ENCODE peak calls at places on chromosome 18, in six cellular contexts. F, Q, Z, D, V and N are unnamed samples.

GRCh38 chr18:75811156-75811555 is 383.7 kb upstream of the SMIM21 start:
- DNase-seq in Z (no peak), F (no peak), D (no peak), Q (no peak), V (no peak), N (no peak)

GRCh38 chr18:58051765-58052460 is 7.9 kb downstream of the NEDD4L start:
- DNase-seq in V (no peak), F (no peak), D (no peak), Q (no peak), Z (no peak), N (no peak)

GRCh38 chr18:58529714-58530354 is 99.1 kb downstream of the ALPK2 start:
- DNase-seq in V (peak), Q (no peak), Z (peak), F (peak), D (peak), N (no peak)

GRCh38 chr18:33757037-33757436 is 179.0 kb downstream of the ASXL3 start:
- DNase-seq in F (no peak), V (no peak), D (no peak), Q (no peak), Z (no peak), N (no peak)

GRCh38 chr18:3058328-3059191 is 45.6 kb upstream of the LPIN2 start:
- DNase-seq in Z (no peak), V (no peak), F (no peak), D (peak), Q (no peak), N (no peak)

GRCh38 chr18:44917865-44918476 is 237.3 kb downstream of the SETBP1 start:
- DNase-seq in Q (no peak), F (peak), Z (no peak), D (no peak), V (no peak), N (no peak)

GRCh38 chr18:63758616-63759015 is 16.6 kb upstream of the SERPINB7 start:
- DNase-seq in F (no peak), D (no peak), V (no peak), Z (no peak), Q (no peak), N (no peak)

GRCh38 chr18:24488824-24489493 is 28.5 kb downstream of the HRH4 start:
- DNase-seq in Q (no peak), Z (no peak), D (no peak), V (no peak), F (no peak), N (no peak)

GRCh38 chr18:59070181-59070912 is 69.3 kb upstream of the SEC11C start:
- DNase-seq in D (peak), V (peak), Q (peak), Z (peak), F (peak), N (peak)

GRCh38 chr18:23524213-23524707 is 20.9 kb downstream of the RMC1 start:
- DNase-seq in Z (no peak), Q (no peak), D (no peak), F (no peak), V (no peak), N (no peak)

GRCh38 chr18:74395630-74396251 is 61.4 kb downstream of the DIPK1C start:
- DNase-seq in Q (no peak), Z (no peak), D (no peak), V (no peak), F (no peak), N (no peak)

GRCh38 chr18:7459851-7460774 is 107.0 kb upstream of the PTPRM start:
- DNase-seq in Q (no peak), D (no peak), V (no peak), F (no peak), Z (no peak), N (no peak)

GRCh38 chr18:55997156-55997561 is 409.2 kb upstream of the TCF4 start:
- DNase-seq in Z (no peak), Q (no peak), V (no peak), F (no peak), D (no peak), N (no peak)
- TF ChIP-seq CTCF in Z (no peak), Q (no peak), V (no peak), F (no peak), D (no peak), N (no peak)

GRCh38 chr18:22223961-22224322 is 54.6 kb downstream of the GATA6 start:
- DNase-seq in V (no peak), Z (no peak), Q (no peak), F (no peak), D (no peak), N (no peak)

GRCh38 chr18:22223263-22223960 is 54.0 kb downstream of the GATA6 start:
- DNase-seq in D (no peak), Z (peak), Q (peak), F (peak), V (peak), N (no peak)

GRCh38 chr18:22224339-22224738 is 55.0 kb downstream of the GATA6 start:
- DNase-seq in D (no peak), Q (no peak), F (no peak), V (no peak), Z (no peak), N (no peak)

GRCh38 chr18:22221350-22221749 is 52.0 kb downstream of the GATA6 start:
- DNase-seq in F (no peak), D (no peak), V (no peak), Q (no peak), Z (no peak), N (no peak)

GRCh38 chr18:22219568-22220355 is 50.4 kb downstream of the GATA6 start:
- DNase-seq in Z (no peak), F (no peak), D (no peak), Q (no peak), V (no peak), N (no peak)
- TF ChIP-seq CTCF in Z (no peak), F (no peak), D (no peak), Q (no peak), V (no peak), N (no peak)

GRCh38 chr18:52582061-52582460 is 242.1 kb downstream of the DCC start:
- DNase-seq in Q (no peak), V (no peak), D (no peak), F (no peak), Z (no peak), N (no peak)
- TF ChIP-seq CTCF in Q (no peak), V (no peak), D (no peak), F (no peak), Z (no peak), N (no peak)

GRCh38 chr18:79380816-79381806 is 14.6 kb upstream of the NFATC1 start:
- DNase-seq in Z (peak), D (peak), V (peak), F (no peak), Q (peak), N (no peak)
- TF ChIP-seq CTCF in Z (peak), D (peak), V (peak), F (peak), Q (peak), N (peak)

DNA sequence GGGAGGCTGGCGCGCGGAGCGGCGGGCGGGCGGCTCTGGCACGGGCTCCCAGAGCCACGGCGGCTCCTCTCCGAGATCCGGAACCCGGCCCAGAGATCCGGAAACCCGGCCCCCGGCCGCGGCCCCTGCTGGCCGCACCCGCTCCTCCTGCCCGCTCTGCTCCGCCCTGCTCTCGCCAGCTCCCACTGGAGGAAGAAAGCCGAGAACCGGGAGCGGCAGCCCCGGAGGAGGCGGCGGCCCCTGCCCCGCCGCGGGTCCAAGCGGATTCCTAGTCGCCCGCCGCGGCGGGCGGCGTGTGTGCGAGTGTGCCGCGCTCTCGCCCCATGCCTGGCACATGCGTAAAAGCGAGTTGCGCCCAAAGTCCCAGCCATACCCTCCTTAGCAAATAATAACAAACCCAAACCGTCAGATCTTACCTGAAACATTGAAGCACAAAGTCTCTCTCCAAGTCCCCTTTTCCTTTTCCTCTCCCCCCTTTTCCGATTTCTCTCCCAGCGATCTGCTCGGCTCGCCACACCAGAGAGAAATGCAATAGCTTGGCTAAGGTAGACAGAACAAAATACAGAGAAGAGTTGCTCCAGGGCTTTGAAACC is 108.7 kb upstream of the KCTD1 start:
- DNase-seq in D (no peak), V (peak), F (peak), Q (peak), Z (peak), N (peak)
- TF ChIP-seq CTCF in D (no peak), V (peak), F (no peak), Q (peak), Z (no peak), N (peak)

GRCh38 chr18:5600376-5601071 is 56.7 kb upstream of the EPB41L3 start:
- DNase-seq in Z (no peak), V (no peak), Q (no peak), D (no peak), F (no peak), N (no peak)
- TF ChIP-seq CTCF in Z (peak), V (peak), Q (peak), D (no peak), F (no peak), N (peak)

GRCh38 chr18:10546557-10547300 is 20.9 kb downstream of the NAPG start:
- DNase-seq in Z (no peak), F (no peak), V (no peak), D (no peak), Q (no peak), N (no peak)

GRCh38 chr18:10543277-10543676 is 17.4 kb downstream of the NAPG start:
- DNase-seq in Z (no peak), D (no peak), V (no peak), F (no peak), Q (no peak), N (no peak)

DNA sequence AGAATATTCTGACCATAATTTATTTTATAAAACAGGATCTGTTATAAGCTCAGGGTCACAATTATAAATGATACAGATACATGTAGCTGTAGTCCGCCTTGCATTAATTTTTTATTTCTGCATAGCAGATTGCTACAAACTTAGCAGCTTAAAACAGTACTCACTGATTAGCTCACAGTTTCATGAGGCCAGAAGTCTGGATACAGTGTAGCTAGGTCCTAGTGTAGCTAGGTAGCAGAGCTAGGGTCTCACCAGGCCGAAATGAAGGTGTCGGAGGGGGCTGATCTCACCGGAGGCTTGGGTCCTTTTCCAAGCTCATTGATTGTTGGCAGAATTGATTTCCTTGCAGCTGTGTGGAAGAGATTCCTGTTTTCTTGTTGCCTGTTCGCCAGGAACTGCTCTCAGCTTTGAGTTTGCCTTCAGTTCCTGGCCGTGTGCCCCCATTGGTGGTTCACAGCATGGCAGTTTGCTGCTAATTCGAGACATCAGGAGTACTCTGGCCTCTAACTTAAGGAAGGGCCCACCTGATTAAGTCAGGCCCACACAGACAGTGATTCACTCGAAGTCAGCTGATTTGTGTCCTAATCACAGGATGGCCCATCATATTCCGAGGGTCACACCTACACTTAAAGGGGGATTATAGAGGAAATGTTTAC is 18.4 kb downstream of the NAPG start:
- DNase-seq in D (no peak), F (no peak), V (no peak), Z (no peak), Q (no peak), N (no peak)
- TF ChIP-seq CTCF in D (no peak), F (no peak), V (no peak), Z (no peak), Q (peak), N (no peak)

GRCh38 chr18:12246849-12247808 is 7.0 kb upstream of the CIDEA start:
- DNase-seq in V (peak), D (no peak), Q (no peak), Z (no peak), F (no peak), N (no peak)
- TF ChIP-seq CTCF in V (no peak), D (no peak), Q (no peak), Z (no peak), F (no peak), N (no peak)